ENCODE peak calls at places on chromosomes 7 and 10, in four cellular contexts. X is renal cortical epithelial cell, Z is left ventricle myocardium inferior, A is EH. K is an unnamed sample.
A peak's percentile ranks its signal among the peaks of the same experiment; 100 is the strongest.

GRCh38 chr10:96512997-96513685 is 585 bp downstream of the TLL2 start:
- DNase-seq in X (no peak), Z (peak; percentile 36), A (peak; percentile 37), K (no peak)

GRCh38 chr7:44275829-44276570 is 49.4 kb downstream of the CAMK2B start:
- DNase-seq in X (no peak), Z (peak; percentile 7), A (no peak), K (peak; percentile 85)

GRCh38 chr7:101066141-101066857 is 19.0 kb upstream of the TRIM56 start:
- DNase-seq in X (peak; percentile 6), Z (peak; percentile 27), A (no peak), K (no peak)

GRCh38 chr7:151233804-151234203 is 1.5 kb downstream of the CHPF2 start:
- DNase-seq in X (no peak), Z (no peak), A (no peak), K (no peak)

GRCh38 chr7:46855851-46856250 is 726.1 kb downstream of the TNS3 start:
- DNase-seq in X (no peak), Z (no peak), A (peak; percentile 24), K (no peak)

GRCh38 chr10:7094781-7095180 is 316.1 kb downstream of the SFMBT2 start:
- DNase-seq in X (no peak), Z (no peak), A (no peak), K (no peak)

GRCh38 chr7:4123823-4124222 is 558.3 kb upstream of the FOXK1 start:
- DNase-seq in X (peak; percentile 71), Z (no peak), A (no peak), K (no peak)

GRCh38 chr10:21421794-21422193 is 103.7 kb downstream of the SKIDA1 start:
- DNase-seq in X (no peak), Z (no peak), A (no peak), K (no peak)

GRCh38 chr10:61626209-61626608 is 36.5 kb upstream of the CABCOCO1 start:
- DNase-seq in X (no peak), Z (no peak), A (no peak), K (no peak)

GRCh38 chr7:11607676-11608075 is 224.3 kb downstream of the THSD7A start:
- DNase-seq in X (no peak), Z (peak; percentile 20), A (no peak), K (no peak)

GRCh38 chr7:94562525-94562924 is 52.9 kb downstream of the CASD1 start:
- DNase-seq in X (no peak), Z (no peak), A (no peak), K (no peak)

GRCh38 chr7:141317033-141317585 is 234.1 kb upstream of the AGK start:
- DNase-seq in X (no peak), Z (no peak), A (no peak), K (no peak)

K was measured in BE2C.